ENCODE peak calls at places on chromosomes 13 and 19, in six cellular contexts. L, K, H, Q, G and W are unnamed samples.

GRCh38 chr13:107373551-107373950 is 805.6 kb upstream of the ARGLU1 start:
- DNase-seq in G (no peak), H (peak), L (peak), K (no peak), Q (peak), W (no peak)

GRCh38 chr19:55459551-55459949 is 1.9 kb downstream of the ISOC2 start:
- DNase-seq in H (no peak), Q (no peak), G (no peak), K (no peak), L (no peak), W (no peak)

GRCh38 chr13:113145496-113145895 is 13.0 kb upstream of the PROZ start:
- DNase-seq in L (no peak), G (no peak), K (no peak), H (no peak), Q (no peak), W (no peak)

GRCh38 chr13:111595276-111595675 is 274.8 kb downstream of the TEX29 start:
- DNase-seq in Q (no peak), K (no peak), G (no peak), L (no peak), H (no peak), W (no peak)

GRCh38 chr13:39881887-39882286 is 226.4 kb downstream of the COG6 start:
- DNase-seq in G (no peak), H (no peak), Q (no peak), L (no peak), K (no peak), W (no peak)

GRCh38 chr19:10471909-10472308 is 31.2 kb downstream of the KEAP1 start:
- DNase-seq in K (no peak), G (no peak), Q (no peak), H (peak), L (peak), W (no peak)

GRCh38 chr13:29905845-29906244 is 55.4 kb upstream of the UBL3 start:
- DNase-seq in G (no peak), K (no peak), Q (no peak), H (no peak), L (no peak), W (peak)

GRCh38 chr19:9757544-9758501 is 10.7 kb downstream of the ZNF846 start:
- DNase-seq in L (no peak), Q (no peak), K (no peak), G (no peak), H (no peak), W (no peak)

GRCh38 chr19:56905616-56906015 is 65.1 kb upstream of the PEG3 start:
- DNase-seq in H (no peak), K (no peak), G (no peak), Q (no peak), L (no peak), W (no peak)

GRCh38 chr19:38417544-38418506 is 8.2 kb downstream of the RASGRP4 start:
- DNase-seq in Q (no peak), H (no peak), L (peak), G (peak), K (no peak), W (no peak)

GRCh38 chr13:86892330-86892729 is 778.8 kb upstream of the SLITRK5 start:
- DNase-seq in K (no peak), Q (no peak), G (no peak), H (no peak), L (no peak), W (no peak)

GRCh38 chr19:15320118-15320517 is 12.2 kb downstream of the BRD4 start:
- DNase-seq in L (no peak), K (no peak), H (no peak), Q (no peak), G (no peak), W (no peak)

GRCh38 chr13:97367427-97367826 is 66.5 kb upstream of the RAP2A start:
- DNase-seq in K (no peak), Q (no peak), H (no peak), L (peak), G (no peak), W (no peak)

GRCh38 chr19:43132696-43133095 is 50.2 kb upstream of the PSG2 start:
- DNase-seq in K (no peak), H (no peak), G (no peak), L (no peak), Q (no peak), W (no peak)

GRCh38 chr13:69109891-69110525 is 997.6 kb upstream of the ATXN8OS start:
- DNase-seq in L (peak), G (no peak), H (no peak), Q (no peak), K (no peak), W (no peak)

GRCh38 chr13:59441596-59442280 is 722.0 kb downstream of the DIAPH3 start:
- DNase-seq in K (no peak), L (no peak), H (no peak), Q (no peak), G (no peak), W (no peak)